ENCODE peak calls at places on chromosomes 1 and 21, in five cellular contexts. T is IMR-90, I is prostate gland, A is colonic mucosa, C is WTC11. K is an unnamed sample.
A peak's percentile ranks its signal among the peaks of the same experiment; 100 is the strongest.

GRCh38 chr21:44802396-44803153 is 955 bp upstream of the UBE2G2 start:
- DNase-seq in T (no peak), I (no peak), A (no peak), C (no peak), K (no peak)

GRCh38 chr1:62687421-62687902 is 724 bp downstream of the DOCK7 start:
- DNase-seq in C (peak; percentile 61), T (peak; percentile 43), I (peak; percentile 16), A (peak; percentile 47), K (peak; percentile 72)

GRCh38 chr1:213326666-213327317 is 275.8 kb downstream of the RPS6KC1 start:
- DNase-seq in A (no peak), C (no peak), T (peak; percentile 77), I (no peak), K (no peak)

GRCh38 chr1:222283147-222283768 is 264.6 kb downstream of the HHIPL2 start:
- DNase-seq in C (no peak), I (no peak), T (peak; percentile 99), A (no peak), K (no peak)

GRCh38 chr1:248824301-248824700 is 1.4 kb downstream of the SH3BP5L start:
- DNase-seq in A (no peak), I (no peak), T (no peak), C (no peak), K (no peak)

GRCh38 chr1:44031051-44031899 is at the start of gene SLC6A9:
- DNase-seq in T (peak; percentile 81), A (peak; percentile 79), I (peak; percentile 47), C (peak; percentile 72), K (peak; percentile 39)

GRCh38 chr1:201696217-201696761 is 132.7 kb upstream of the IPO9 start:
- DNase-seq in A (no peak), C (no peak), T (peak; percentile 93), I (peak; percentile 95), K (peak; percentile 10)

GRCh38 chr1:23899070-23899469 is 14.1 kb downstream of the CNR2 start:
- DNase-seq in I (no peak), A (no peak), T (no peak), C (no peak), K (no peak)

GRCh38 chr1:170661646-170662411 is 2.1 kb upstream of the PRRX1 start:
- DNase-seq in A (no peak), I (no peak), T (peak; percentile 53), C (peak; percentile 53), K (no peak)

GRCh38 chr1:81144240-81144639 is 656.5 kb upstream of the ADGRL2 start:
- DNase-seq in A (no peak), I (no peak), C (no peak), T (no peak), K (no peak)

GRCh38 chr1:1397839-1398523 is 1.2 kb downstream of the CCNL2 start:
- DNase-seq in A (no peak), C (no peak), I (no peak), T (peak; percentile 34), K (no peak)

GRCh38 chr1:86774305-86775304 is 70.2 kb downstream of the SH3GLB1 start:
- DNase-seq in T (peak; percentile 90), C (no peak), I (no peak), A (peak; percentile 42), K (peak; percentile 19)

GRCh38 chr1:7409278-7409677 is 361.8 kb upstream of the VAMP3 start:
- DNase-seq in I (peak; percentile 1), A (peak; percentile 10), C (no peak), T (no peak), K (no peak)

GRCh38 chr1:3743421-3743820 is 8.8 kb upstream of the CCDC27 start:
- DNase-seq in A (no peak), I (no peak), T (no peak), C (no peak), K (no peak)

GRCh38 chr1:15848143-15848928 is 829 bp downstream of the SPEN start:
- DNase-seq in T (peak; percentile 23), I (peak; percentile 24), C (peak; percentile 44), A (peak; percentile 49), K (peak; percentile 44)

GRCh38 chr21:33751120-33751519 is 108.8 kb downstream of the ITSN1 start:
- DNase-seq in C (no peak), I (no peak), T (peak; percentile 19), A (no peak), K (no peak)

GRCh38 chr1:31830511-31830910 is 14.7 kb upstream of the SPOCD1 start:
- DNase-seq in A (no peak), I (no peak), T (no peak), C (no peak), K (no peak)

GRCh38 chr1:17776426-17776825 is 21.3 kb downstream of the ACTL8 start:
- DNase-seq in A (no peak), T (no peak), C (no peak), I (no peak), K (peak; percentile 46)

GRCh38 chr1:48469616-48470500 is 2.1 kb downstream of the SPATA6 start:
- DNase-seq in C (no peak), T (peak; percentile 74), I (peak; percentile 78), A (peak; percentile 49), K (no peak)

GRCh38 chr1:14443164-14443787 is 155.2 kb upstream of the KAZN start:
- DNase-seq in I (no peak), T (peak; percentile 48), A (no peak), C (no peak), K (no peak)

GRCh38 chr1:88276158-88276557 is 407.9 kb upstream of the PKN2 start:
- DNase-seq in C (no peak), I (no peak), A (no peak), T (peak; percentile 56), K (no peak)

GRCh38 chr1:1072299-1072848 is 1.7 kb downstream of the RNF223 start:
- DNase-seq in T (no peak), A (no peak), I (no peak), C (no peak), K (peak; percentile 14)

GRCh38 chr1:110525250-110525597 is 6.2 kb upstream of the KCNA10 start:
- DNase-seq in C (no peak), I (no peak), A (no peak), T (no peak), K (no peak)

GRCh38 chr1:37734629-37735591 is 30.0 kb downstream of the EPHA10 start:
- DNase-seq in T (no peak), I (no peak), C (peak; percentile 88), A (peak; percentile 96), K (peak; percentile 66)

GRCh38 chr21:19244502-19245187 is 841.1 kb upstream of the TMPRSS15 start:
- DNase-seq in C (no peak), T (no peak), A (no peak), I (no peak), K (no peak)

GRCh38 chr1:19828546-19828945 is 13.5 kb upstream of the RNF186 start:
- DNase-seq in I (no peak), C (no peak), T (peak; percentile 40), A (no peak), K (no peak)

GRCh38 chr1:19824541-19824940 is 9.5 kb upstream of the RNF186 start:
- DNase-seq in C (no peak), T (peak; percentile 19), A (no peak), I (no peak), K (no peak)

GRCh38 chr1:19819701-19820100 is 4.6 kb upstream of the RNF186 start:
- DNase-seq in I (no peak), C (no peak), A (no peak), T (no peak), K (no peak)

DNA sequence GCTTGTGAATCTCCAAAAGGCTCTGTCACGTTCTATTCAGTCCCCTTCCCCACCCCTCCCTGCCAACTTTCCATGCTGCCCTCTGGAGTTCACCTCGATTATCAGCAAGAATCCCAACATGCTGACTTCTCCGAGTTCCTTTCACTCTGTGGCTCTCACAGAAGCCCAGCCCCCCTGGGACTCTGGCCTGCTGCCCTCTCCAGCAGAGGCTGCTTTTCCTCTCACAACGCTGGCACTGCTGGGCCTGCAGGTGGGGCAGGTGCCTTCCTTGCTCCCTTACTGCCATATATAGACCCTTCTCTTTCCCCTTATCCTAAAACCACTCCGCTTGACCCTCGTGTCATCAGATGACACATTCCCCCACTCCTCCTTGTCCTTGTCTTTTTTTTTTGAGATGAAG is 10.2 kb upstream of the RNF186 start:
- DNase-seq in C (peak; percentile 70), I (no peak), T (no peak), A (no peak), K (peak; percentile 40)
- TF ChIP-seq CTCF in C (no peak), I (no peak), T (no peak), A (no peak), K (no peak)

GRCh38 chr21:42107177-42107880 is 36.2 kb downstream of the UMODL1 start:
- DNase-seq in I (no peak), C (no peak), T (no peak), A (no peak), K (no peak)
- TF ChIP-seq CTCF in I (no peak), C (peak; percentile 17), T (no peak), A (no peak), K (no peak)

GRCh38 chr1:180981596-180982387 is 40.9 kb downstream of the STX6 start:
- DNase-seq in C (no peak), I (no peak), T (no peak), A (no peak), K (no peak)
- TF ChIP-seq CTCF in C (no peak), I (no peak), T (no peak), A (no peak), K (no peak)

GRCh38 chr1:187383366-187383765 is 554.6 kb downstream of the PLA2G4A start:
- DNase-seq in A (no peak), T (no peak), I (no peak), C (peak; percentile 17), K (peak; percentile 31)
- TF ChIP-seq CTCF in A (no peak), T (no peak), I (no peak), C (no peak), K (no peak)

GRCh38 chr21:42080788-42081083 is 9.6 kb downstream of the UMODL1 start:
- DNase-seq in A (no peak), C (no peak), I (no peak), T (peak; percentile 89), K (no peak)

GRCh38 chr21:42081138-42081537 is 10.0 kb downstream of the UMODL1 start:
- DNase-seq in T (no peak), A (no peak), I (no peak), C (no peak), K (no peak)

GRCh38 chr21:42081931-42082381 is 10.8 kb downstream of the UMODL1 start:
- DNase-seq in C (no peak), T (no peak), I (no peak), A (no peak), K (no peak)

GRCh38 chr21:42079008-42079938 is 8.2 kb downstream of the UMODL1 start:
- DNase-seq in T (no peak), I (no peak), A (no peak), C (no peak), K (no peak)

DNA sequence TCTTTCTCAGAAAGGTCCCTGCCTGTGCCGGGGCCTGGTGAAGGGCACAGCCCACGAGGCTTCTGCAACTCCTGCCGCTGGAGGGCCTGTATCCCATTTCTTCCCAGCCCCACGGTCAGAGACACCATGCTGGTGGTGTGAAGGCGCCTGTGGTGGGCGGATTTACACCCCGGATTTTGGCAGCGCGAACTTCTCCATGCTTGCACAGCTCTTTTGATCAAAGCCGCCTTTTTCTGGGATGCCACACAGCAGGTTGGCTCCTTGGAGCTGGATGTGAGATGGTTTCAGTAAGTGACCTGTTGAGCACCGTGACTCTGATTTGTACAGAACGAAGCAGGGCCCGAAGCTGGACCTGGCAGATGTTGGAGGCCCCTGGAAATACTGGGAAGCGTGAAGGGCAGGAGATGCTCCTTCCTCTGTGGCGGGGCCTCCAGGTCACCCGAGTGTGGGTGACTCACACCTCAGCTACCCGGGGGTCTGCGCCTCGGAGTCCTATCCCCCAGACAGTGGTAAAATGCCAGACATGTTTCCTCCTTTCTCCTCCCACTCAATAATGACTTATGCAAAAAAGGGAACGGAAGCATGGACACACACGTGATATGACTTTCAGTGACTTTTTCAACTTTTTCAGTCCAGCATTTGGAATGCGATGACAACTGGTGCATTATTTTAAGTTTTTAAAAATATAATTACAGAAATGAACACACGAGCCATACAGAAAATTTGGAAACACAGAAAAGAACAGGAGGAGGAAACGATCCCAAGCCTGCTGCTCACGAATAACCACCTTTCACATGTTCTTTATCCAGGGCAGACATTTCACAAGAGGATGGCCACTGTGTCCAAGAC is 9.0 kb downstream of the UMODL1 start:
- DNase-seq in A (no peak), I (no peak), C (no peak), T (peak; percentile 11), K (no peak)
- TF ChIP-seq CTCF in A (no peak), I (no peak), C (no peak), T (no peak), K (no peak)